ENCODE peak calls at places on chromosome 18, in four cellular contexts. P is GM12878, C is K562, D is HL-60. G is an unnamed sample.
A peak's percentile ranks its signal among the peaks of the same experiment; 100 is the strongest.

GRCh38 chr18:32714571-32715148 is 58.2 kb downstream of the KLHL14 start:
- DNase-seq in D (no peak), P (peak; percentile 12), C (peak; percentile 13), G (peak; percentile 18)

GRCh38 chr18:62989195-62989594 is 273.9 kb downstream of the PHLPP1 start:
- DNase-seq in P (no peak), C (no peak), D (no peak), G (no peak)

GRCh38 chr18:2515908-2516625 is 55.2 kb downstream of the METTL4 start:
- DNase-seq in D (peak; percentile 87), C (no peak), P (no peak), G (no peak)

GRCh38 chr18:51137891-51138290 is 59.6 kb downstream of the MEX3C start:
- DNase-seq in D (no peak), P (no peak), C (no peak), G (no peak)

GRCh38 chr18:57792741-57793629 is 10.1 kb downstream of the ATP8B1 start:
- DNase-seq in P (no peak), D (no peak), C (no peak), G (no peak)

GRCh38 chr18:55491606-55492005 is 96.4 kb downstream of the TCF4 start:
- DNase-seq in D (no peak), P (no peak), C (no peak), G (no peak)

GRCh38 chr18:51656249-51656648 is 458.8 kb upstream of the MEX3C start:
- DNase-seq in P (no peak), D (no peak), C (no peak), G (no peak)

GRCh38 chr18:9353596-9353995 is 19.0 kb downstream of the TWSG1 start:
- DNase-seq in P (peak; percentile 88), D (no peak), C (no peak), G (peak; percentile 17)

GRCh38 chr18:55234366-55235093 is 275.3 kb upstream of the CCDC68 start:
- DNase-seq in P (peak; percentile 53), C (peak; percentile 79), D (peak; percentile 55), G (no peak)

GRCh38 chr18:70462078-70462439 is 173.2 kb downstream of the SOCS6 start:
- DNase-seq in C (peak; percentile 71), P (no peak), D (no peak), G (no peak)

DNA sequence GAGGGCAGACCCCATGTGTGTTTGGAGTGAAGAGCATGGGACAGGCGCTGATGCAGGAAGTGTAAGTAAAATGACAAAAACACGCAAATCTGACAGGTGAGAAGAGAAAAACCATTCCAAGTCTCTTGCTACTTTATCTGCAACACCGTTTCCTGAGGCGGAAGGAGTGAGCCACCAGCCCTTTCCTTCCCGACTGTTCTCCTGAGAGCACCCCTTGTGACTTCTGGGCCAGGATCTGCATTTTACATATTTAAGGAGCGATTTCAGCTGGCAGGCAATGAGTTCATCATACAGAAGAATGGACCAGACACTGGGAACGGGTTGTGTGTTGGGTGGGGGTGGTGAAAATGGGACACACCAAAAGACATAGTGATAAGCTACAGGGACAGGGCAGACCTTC is 277.3 kb downstream of the TGIF1 start:
- DNase-seq in D (no peak), C (no peak), P (no peak), G (no peak)
- TF ChIP-seq POLR2AphosphoS5 in D (no peak), C (no peak), P (no peak), G (no peak)

GRCh38 chr18:38367473-38367872 is 801.9 kb upstream of the CELF4 start:
- DNase-seq in C (no peak), D (no peak), P (no peak), G (no peak)

GRCh38 chr18:38362286-38362792 is 796.7 kb upstream of the CELF4 start:
- DNase-seq in C (no peak), D (no peak), P (no peak), G (no peak)

GRCh38 chr18:38369772-38370690 is 804.4 kb upstream of the CELF4 start:
- DNase-seq in P (peak; percentile 12), D (no peak), C (no peak), G (no peak)

GRCh38 chr18:38368886-38369285 is 803.3 kb upstream of the CELF4 start:
- DNase-seq in D (no peak), C (no peak), P (no peak), G (no peak)

DNA sequence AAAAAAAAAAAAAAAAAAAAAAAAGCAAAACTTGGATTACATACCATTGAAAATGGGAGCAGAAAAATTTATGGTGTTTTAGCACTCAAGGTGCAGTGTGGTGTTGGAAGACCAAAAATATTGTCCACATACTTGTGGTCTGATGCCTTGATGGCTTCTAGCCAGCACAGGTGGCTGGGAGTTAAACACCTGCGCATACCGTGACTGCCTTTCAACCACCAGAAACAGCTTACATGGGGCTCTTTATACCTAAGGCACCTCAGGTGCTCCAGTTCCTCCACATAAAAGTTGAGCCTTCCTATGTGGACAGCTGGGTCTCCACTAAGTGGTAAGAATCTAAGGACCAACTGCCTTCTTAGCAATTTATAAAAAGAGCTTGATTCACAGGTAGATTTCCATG is 802.6 kb upstream of the CELF4 start:
- DNase-seq in C (no peak), P (no peak), D (no peak), G (no peak)
- TF ChIP-seq SPI1 in C (no peak), P (no peak), D (no peak), G (no peak)

DNA sequence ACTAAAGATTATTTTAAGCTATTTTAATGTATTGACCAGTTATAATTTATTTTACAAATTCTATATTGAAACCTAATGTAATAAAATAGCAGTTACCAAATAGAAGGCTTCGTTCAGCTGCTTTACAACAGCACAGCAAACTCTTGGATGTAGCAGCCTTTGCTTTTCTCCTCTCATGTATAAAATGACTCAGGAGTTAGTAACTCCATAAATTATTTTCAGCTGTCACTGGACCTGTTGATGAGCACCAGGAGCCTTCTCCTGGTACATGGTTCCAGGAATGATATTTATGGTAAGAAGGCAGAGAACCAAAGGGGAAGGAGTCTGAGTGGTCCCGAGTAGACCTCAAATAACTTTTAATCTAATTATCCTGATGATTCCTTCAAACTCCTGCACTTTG is 256.4 kb upstream of the NETO1 start:
- DNase-seq in D (no peak), C (no peak), P (no peak), G (no peak)
- TF ChIP-seq POLR2AphosphoS5 in D (no peak), C (no peak), P (no peak), G (no peak)

GRCh38 chr18:47172476-47172875 is 3.7 kb downstream of the IER3IP1 start:
- DNase-seq in D (no peak), C (no peak), P (no peak), G (no peak)

GRCh38 chr18:47175895-47176575 is at the start of gene IER3IP1:
- DNase-seq in C (peak; percentile 90), D (peak; percentile 86), P (peak; percentile 27), G (peak; percentile 73)

GRCh38 chr18:47174545-47175116 is 1.5 kb downstream of the IER3IP1 start:
- DNase-seq in D (no peak), C (no peak), P (no peak), G (no peak)

GRCh38 chr18:47180765-47181164 is 4.6 kb upstream of the IER3IP1 start:
- DNase-seq in C (no peak), P (no peak), D (no peak), G (no peak)

DNA sequence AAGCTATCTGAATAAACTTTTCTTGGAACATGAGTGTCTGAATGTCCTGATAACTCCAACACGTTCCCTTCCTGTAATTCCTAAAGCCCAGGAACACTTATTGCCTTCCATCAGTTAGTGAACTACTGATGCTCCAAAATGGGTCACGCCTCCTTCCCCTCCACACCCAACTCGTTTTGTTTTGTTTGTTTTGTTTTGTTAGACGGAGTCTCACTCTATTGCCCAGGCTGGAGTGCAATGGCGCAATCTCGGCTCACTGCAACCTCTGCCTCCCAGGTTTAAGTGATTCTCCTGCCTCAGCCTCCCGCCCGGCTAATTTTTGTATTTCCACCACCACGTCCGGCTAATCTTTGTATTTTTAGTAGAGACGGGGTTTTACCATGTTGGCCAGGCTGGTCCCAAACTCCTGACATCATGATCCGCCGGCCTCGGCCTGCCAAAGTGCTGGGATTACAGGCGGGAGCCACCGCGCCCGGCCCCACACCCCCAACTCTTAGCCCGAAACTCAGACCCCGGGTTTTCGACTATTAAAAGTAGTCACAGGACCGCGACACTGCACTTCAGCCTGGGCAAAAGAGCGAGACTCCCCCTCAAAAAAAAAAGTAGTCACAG is 775 bp downstream of the IER3IP1 start:
- DNase-seq in D (no peak), P (no peak), C (no peak), G (no peak)
- TF ChIP-seq SPI1 in D (no peak), P (no peak), C (no peak), G (no peak)

GRCh38 chr18:76450452-76450851 is 44.6 kb downstream of the ZNF516 start:
- DNase-seq in D (no peak), C (no peak), P (no peak), G (no peak)

GRCh38 chr18:76451475-76452331 is 43.3 kb downstream of the ZNF516 start:
- DNase-seq in P (no peak), D (no peak), C (no peak), G (no peak)

GRCh38 chr18:76452357-76452756 is 42.7 kb downstream of the ZNF516 start:
- DNase-seq in P (no peak), C (no peak), D (no peak), G (no peak)

GRCh38 chr18:76449110-76449453 is 46.0 kb downstream of the ZNF516 start:
- DNase-seq in C (no peak), P (no peak), D (no peak), G (no peak)

DNA sequence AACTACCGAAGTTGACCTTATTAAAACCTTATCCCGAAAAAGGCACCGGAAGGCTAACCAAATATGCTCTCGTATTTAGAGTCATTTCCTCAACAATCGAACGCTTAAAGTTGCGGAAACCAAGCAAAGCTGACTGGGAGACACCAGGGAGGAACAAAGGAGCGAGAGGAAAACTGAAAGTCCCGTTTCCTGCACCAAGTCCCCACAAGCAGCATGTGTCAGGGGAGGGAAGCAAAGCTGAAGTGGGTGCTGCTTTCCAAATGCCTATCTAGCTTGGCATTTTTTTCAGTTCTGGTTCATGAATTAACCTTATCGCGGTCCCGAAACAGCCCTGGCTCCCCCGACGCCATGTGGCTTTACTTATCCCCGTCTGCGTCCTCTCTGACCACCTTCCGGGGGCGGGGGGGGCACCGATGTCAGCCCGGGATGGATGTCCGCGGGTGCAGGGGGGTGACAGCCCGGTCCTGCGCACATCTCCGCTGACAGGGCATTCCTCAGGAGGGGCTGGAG is 44.1 kb downstream of the ZNF516 start:
- DNase-seq in P (peak; percentile 37), C (no peak), D (no peak), G (no peak)
- TF ChIP-seq POLR2AphosphoS5 in P (no peak), C (no peak), D (no peak), G (peak; percentile 72)

DNA sequence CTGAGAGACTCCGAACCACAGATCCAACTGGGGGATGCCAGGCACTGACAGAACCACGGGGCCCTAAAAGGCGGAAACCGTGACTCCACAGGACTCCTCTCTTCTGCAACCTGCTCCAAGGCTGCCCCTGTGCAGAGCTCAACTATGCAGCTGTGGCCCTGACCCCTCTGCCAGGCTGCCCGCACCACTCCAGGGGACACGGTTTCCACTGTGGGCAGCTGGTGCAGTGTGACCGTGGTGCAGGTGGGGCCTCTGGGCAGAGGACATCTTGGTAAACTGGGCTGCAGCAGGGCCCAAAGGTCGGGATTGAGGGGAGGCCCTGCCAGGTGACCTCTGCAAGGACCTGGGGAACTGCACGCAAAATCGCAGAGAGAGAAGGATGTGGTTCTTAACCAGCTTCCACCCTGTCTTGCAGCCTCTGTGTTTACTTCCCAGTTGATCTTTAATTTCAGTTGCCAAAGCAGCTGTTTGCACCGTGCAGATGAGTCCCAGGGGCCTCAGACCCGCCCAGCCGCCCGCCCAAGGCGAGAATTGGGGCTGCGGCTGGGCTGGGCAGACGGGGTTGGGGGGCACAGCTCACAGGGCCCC is 104.6 kb upstream of the CTDP1 start:
- DNase-seq in D (peak; percentile 97), C (no peak), P (no peak), G (no peak)
- TF ChIP-seq SPI1 in D (peak; percentile 58), C (no peak), P (no peak), G (no peak)

G was measured in GM12891.